ENCODE peak calls at places on chromosomes 11 and 22, in four cellular contexts. Y is H1, L is IMR-90, W is mesendoderm. T is an unnamed sample.

GRCh38 chr11:41085123-41085522 is 374.3 kb downstream of the LRRC4C start:
- DNase-seq in Y (no peak), W (no peak), L (no peak), T (no peak)

GRCh38 chr11:44561275-44561781 is 4.1 kb upstream of the CD82 start:
- DNase-seq in W (no peak), L (peak), Y (no peak), T (no peak)

GRCh38 chr11:17314232-17314547 is 37.4 kb upstream of the NCR3LG1 start:
- DNase-seq in Y (no peak), W (no peak), L (peak), T (no peak)

GRCh38 chr22:27129266-27129665 is 471.9 kb downstream of the MIAT start:
- DNase-seq in L (peak), W (no peak), Y (no peak), T (no peak)

GRCh38 chr22:31652911-31653684 is 8.9 kb downstream of the PISD start:
- DNase-seq in Y (no peak), L (no peak), W (no peak), T (no peak)

GRCh38 chr11:89442801-89443200 is 48.4 kb downstream of the NOX4 start:
- DNase-seq in W (no peak), L (no peak), Y (no peak), T (no peak)

GRCh38 chr11:33475999-33476398 is 218.8 kb downstream of the HIPK3 start:
- DNase-seq in Y (no peak), L (peak), W (no peak), T (no peak)

GRCh38 chr11:109512249-109512648 is 90.3 kb downstream of the C11orf87 start:
- DNase-seq in Y (no peak), L (no peak), W (no peak), T (no peak)

GRCh38 chr11:32080381-32080980 is 10.4 kb upstream of the RCN1 start:
- DNase-seq in W (no peak), L (no peak), Y (no peak), T (no peak)

GRCh38 chr11:78564037-78564888 is 10.4 kb downstream of the NARS2 start:
- DNase-seq in L (peak), W (peak), Y (no peak), T (no peak)

GRCh38 chr11:86483591-86484163 is 109.0 kb downstream of the CCDC81 start:
- DNase-seq in L (no peak), Y (no peak), W (no peak), T (no peak)

GRCh38 chr11:7448126-7448525 is 37.2 kb upstream of the OLFML1 start:
- DNase-seq in Y (peak), L (no peak), W (peak), T (peak)

GRCh38 chr11:129992161-129992944 is 10.3 kb downstream of the PRDM10 start:
- DNase-seq in L (peak), W (peak), Y (peak), T (peak)

GRCh38 chr11:6596237-6596877 is 7.1 kb downstream of the RRP8 start:
- DNase-seq in L (no peak), W (no peak), Y (peak), T (no peak)

GRCh38 chr11:74577624-74578396 is 14.6 kb upstream of the POLD3 start:
- DNase-seq in W (no peak), Y (no peak), L (peak), T (no peak)

GRCh38 chr11:107468596-107468995 is 11.0 kb upstream of the CWF19L2 start:
- DNase-seq in W (no peak), L (peak), Y (no peak), T (no peak)

GRCh38 chr11:111512296-111513239 is at the start of gene BTG4:
- DNase-seq in Y (peak), L (no peak), W (peak), T (peak)

GRCh38 chr11:129888451-129888850 is 6.9 kb downstream of the NFRKB start:
- DNase-seq in Y (no peak), L (no peak), W (no peak), T (no peak)

GRCh38 chr11:119832536-119832935 is 103.5 kb upstream of the NECTIN1 start:
- DNase-seq in W (peak), L (peak), Y (no peak), T (peak)

GRCh38 chr11:102846292-102846691 is 2.9 kb upstream of the MMP3 start:
- DNase-seq in L (peak), W (no peak), Y (no peak), T (no peak)

GRCh38 chr11:128559496-128560103 is 27.8 kb downstream of the ETS1 start:
- DNase-seq in W (no peak), Y (no peak), L (no peak), T (no peak)

GRCh38 chr11:126862664-126863247 is 137.8 kb downstream of the KIRREL3 start:
- DNase-seq in L (no peak), Y (peak), W (peak), T (peak)

GRCh38 chr22:16973591-16974297 is 34.3 kb downstream of the GAB4 start:
- DNase-seq in W (no peak), Y (no peak), L (no peak), T (no peak)

GRCh38 chr22:42996646-42997365 is 18.1 kb downstream of the PACSIN2 start:
- DNase-seq in Y (no peak), L (no peak), W (no peak), T (no peak)

GRCh38 chr11:117686711-117687110 is 110.3 kb downstream of the DSCAML1 start:
- DNase-seq in Y (no peak), W (no peak), L (no peak), T (no peak)

GRCh38 chr11:22583963-22584492 is 41.6 kb downstream of the FANCF start:
- DNase-seq in L (no peak), W (no peak), Y (no peak), T (peak)

GRCh38 chr11:74932169-74932568 is 16.7 kb downstream of the XRRA1 start:
- DNase-seq in Y (no peak), L (peak), W (no peak), T (no peak)

GRCh38 chr11:34226210-34226609 is 120.8 kb downstream of the NAT10 start:
- DNase-seq in L (no peak), Y (no peak), W (no peak), T (no peak)

GRCh38 chr22:32528316-32528715 is 53.7 kb downstream of the FBXO7 start:
- DNase-seq in Y (no peak), W (no peak), L (no peak), T (no peak)

GRCh38 chr22:22992474-22992873 is 77.8 kb upstream of the GNAZ start:
- DNase-seq in W (no peak), Y (no peak), L (no peak), T (no peak)

GRCh38 chr11:44005076-44005800 is 42.5 kb upstream of the ACCSL start:
- DNase-seq in W (no peak), L (no peak), Y (peak), T (no peak)

GRCh38 chr11:128884703-128885338 is 6.3 kb upstream of the KCNJ5 start:
- DNase-seq in L (peak), W (peak), Y (peak), T (no peak)

GRCh38 chr11:110710520-110711381 is 1.5 kb downstream of the ARHGAP20 start:
- DNase-seq in Y (peak), W (peak), L (peak), T (peak)

GRCh38 chr22:20116951-20117645 is at the start of gene TRMT2A:
- DNase-seq in W (peak), L (peak), Y (peak), T (peak)

GRCh38 chr22:48886604-48887393 is 940.9 kb downstream of the BRD1 start:
- DNase-seq in L (no peak), W (no peak), Y (no peak), T (peak)

GRCh38 chr22:28505416-28506156 is 174.1 kb downstream of the TTC28 start:
- DNase-seq in Y (no peak), W (no peak), L (no peak), T (peak)

GRCh38 chr11:63663809-63664208 is 7.4 kb downstream of the ATL3 start:
- DNase-seq in Y (no peak), L (peak), W (no peak), T (no peak)

DNA sequence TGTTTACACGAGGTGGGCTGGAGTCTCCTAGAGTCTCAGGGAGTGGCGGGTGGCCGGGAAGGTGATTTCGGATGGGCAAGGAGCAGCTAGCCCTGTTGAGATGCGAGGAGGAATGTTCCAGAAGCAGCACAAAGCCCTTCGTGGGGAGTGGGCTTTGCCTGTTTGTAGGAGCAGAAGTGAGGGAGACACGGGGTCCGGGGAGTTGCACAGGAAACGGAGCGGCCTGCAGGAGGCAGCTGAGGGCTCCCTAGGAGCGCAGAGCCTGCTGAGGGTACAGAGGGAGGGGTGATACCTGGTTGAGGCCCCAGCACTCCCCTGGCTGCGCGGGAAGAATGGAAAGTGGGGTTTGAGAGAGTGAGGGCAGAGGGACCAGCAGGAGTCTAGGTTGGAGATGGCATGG is 847.2 kb downstream of the TBC1D22A start:
- DNase-seq in W (no peak), L (no peak), Y (no peak), T (no peak)
- H4K5ac ChIP-seq in W (no peak), L (no peak), Y (no peak), T (no peak)

DNA sequence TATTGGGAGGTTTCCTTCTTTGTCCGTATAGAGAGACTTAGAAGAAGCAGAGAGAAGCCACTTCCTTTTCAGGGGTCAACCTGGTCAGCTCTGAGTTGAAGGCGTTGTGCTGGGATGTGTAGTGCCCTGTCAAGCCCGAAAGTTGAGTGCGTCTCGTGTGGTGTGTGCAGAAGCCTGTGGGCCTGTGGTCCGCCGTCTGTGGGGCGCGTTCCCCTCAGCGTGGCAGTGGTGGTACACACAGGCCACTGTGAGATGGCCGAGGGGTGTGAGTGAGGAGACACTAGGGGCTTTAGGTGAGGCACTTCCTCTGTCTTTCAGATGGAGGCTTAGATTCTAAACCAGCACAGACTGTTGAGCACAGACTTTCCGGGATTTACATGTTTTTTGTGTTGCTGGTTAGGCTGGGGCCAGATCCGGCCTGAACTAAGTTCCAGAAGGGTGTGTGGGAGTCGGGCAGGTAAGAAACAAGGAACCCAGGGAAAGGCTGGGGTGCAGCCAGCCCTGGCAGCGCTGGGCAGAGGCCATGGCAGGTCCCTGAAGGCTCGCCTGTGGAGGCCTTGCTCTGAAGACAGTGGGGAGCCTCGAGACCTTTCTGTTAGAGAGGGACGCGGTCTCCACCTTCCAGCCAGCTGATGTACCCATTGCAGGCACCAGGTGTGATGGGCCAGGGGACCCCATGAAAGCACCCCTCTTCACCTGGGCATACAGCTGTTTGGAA is 194.2 kb downstream of the TBC1D22A start:
- DNase-seq in W (no peak), L (no peak), Y (no peak), T (no peak)
- H2AK5ac ChIP-seq in W (no peak), L (no peak), Y (no peak), T (no peak)

DNA sequence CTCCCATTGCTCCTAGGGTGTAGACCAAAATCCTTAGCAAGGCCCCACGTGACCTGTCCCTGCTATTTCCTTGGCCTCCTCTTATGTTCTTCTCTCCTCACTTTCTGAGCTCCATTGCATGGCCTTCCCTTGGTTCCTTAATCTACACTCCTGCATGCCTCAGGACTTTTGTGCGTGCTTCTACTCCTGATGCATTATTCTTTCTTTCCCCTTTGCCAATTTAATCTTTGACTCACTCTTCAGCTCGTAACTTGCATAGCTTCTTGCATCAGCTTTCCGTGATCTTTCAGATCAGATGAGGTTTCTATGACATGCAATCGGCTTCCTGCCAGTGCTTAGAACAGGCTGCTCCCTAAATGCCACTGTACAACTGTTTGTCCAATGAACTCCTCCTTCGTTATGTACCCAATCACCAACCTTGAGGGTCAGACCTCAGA is 261.6 kb upstream of the CADM1 start:
- DNase-seq in Y (no peak), L (peak), W (no peak), T (no peak)
- H4K5ac ChIP-seq in Y (no peak), L (no peak), W (no peak), T (no peak)

DNA sequence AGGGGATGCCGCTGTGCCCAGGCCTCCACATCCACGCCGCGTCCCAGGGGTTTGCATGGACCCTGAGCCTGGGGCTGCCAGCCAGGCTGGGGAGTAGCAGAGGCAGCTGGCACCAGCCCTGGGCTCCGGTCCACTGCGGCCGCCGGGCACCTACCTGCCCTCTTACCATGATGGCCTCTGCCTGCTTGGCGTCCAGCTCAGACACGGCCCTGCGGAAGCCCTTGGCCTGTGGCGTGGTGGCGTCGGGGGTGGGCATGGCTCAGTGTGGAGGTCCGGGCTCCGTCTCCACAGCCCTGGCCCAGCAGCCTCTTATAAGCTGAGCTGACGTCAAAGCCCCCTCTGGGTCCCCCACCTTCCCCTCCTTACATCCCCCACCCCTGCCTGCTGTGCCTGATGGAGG is at the start of gene TH:
- DNase-seq in L (no peak), Y (no peak), W (no peak), T (no peak)
- H2AK5ac ChIP-seq in L (no peak), Y (no peak), W (no peak), T (no peak)

GRCh38 chr22:39560127-39560526 is 10.4 kb upstream of the CACNA1I start:
- DNase-seq in L (no peak), W (no peak), Y (no peak), T (no peak)
- H4K5ac ChIP-seq in L (no peak), W (no peak), Y (no peak), T (no peak)

DNA sequence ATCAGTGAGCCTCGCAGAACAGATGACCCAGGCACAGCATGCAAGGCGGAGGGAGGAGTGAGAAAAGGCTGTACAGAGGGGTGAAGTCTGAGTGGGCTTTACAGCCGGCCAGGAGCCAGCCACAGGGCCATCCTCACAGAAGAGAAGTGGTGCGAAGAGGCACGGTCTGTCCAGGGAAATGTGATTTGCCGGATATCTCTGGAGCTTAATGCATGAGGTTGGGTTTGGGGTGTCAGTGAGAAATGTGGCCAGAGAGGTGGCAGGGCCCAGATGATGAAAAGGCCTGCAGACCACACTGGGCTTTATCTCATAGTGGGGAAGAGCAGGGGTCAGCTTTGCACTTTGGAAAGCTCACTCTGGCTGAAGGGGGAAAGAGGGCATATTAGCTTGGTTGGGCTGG is 255.2 kb downstream of the BUD13 start:
- DNase-seq in L (no peak), Y (no peak), W (no peak), T (peak)
- H2AK5ac ChIP-seq in L (no peak), Y (no peak), W (no peak), T (no peak)

T was measured in H9.